ENCODE peak calls at places on chromosomes 4 and X, in four cellular contexts. R, W, C and L are unnamed samples.

GRCh38 chrX:10028283-10029104 is 61.3 kb downstream of the CLDN34 start:
- DNase-seq in W (no peak), C (no peak), R (no peak), L (no peak)

GRCh38 chrX:45515262-45516215 is 314.9 kb upstream of the DIPK2B start:
- DNase-seq in C (peak), W (peak), R (peak), L (peak)

GRCh38 chr4:4685810-4686209 is 144.0 kb upstream of the STX18 start:
- DNase-seq in R (no peak), W (no peak), C (no peak), L (no peak)

GRCh38 chr4:101307901-101308300 is 39.4 kb downstream of the PPP3CA start:
- DNase-seq in W (no peak), C (peak), R (no peak), L (no peak)

GRCh38 chrX:9746148-9746880 is 19.3 kb downstream of the GPR143 start:
- DNase-seq in R (no peak), C (no peak), W (no peak), L (no peak)

GRCh38 chrX:68304602-68305001 is 128.7 kb downstream of the OPHN1 start:
- DNase-seq in W (no peak), C (no peak), R (no peak), L (no peak)

GRCh38 chr4:108058685-108059440 is 69.2 kb downstream of the HADH start:
- DNase-seq in C (peak), W (no peak), R (no peak), L (no peak)

GRCh38 chrX:5656544-5656943 is 572.1 kb downstream of the NLGN4X start:
- DNase-seq in C (no peak), W (no peak), R (no peak), L (no peak)

GRCh38 chr4:37453361-37454262 is 209.1 kb downstream of the NWD2 start:
- DNase-seq in R (peak), C (peak), W (peak), L (no peak)